ENCODE peak calls at places on chromosomes 11 and 22, in four cellular contexts. T, D, W and I are unnamed samples.

GRCh38 chr22:18091916-18092526 is 14.2 kb downstream of the PEX26 start:
- DNase-seq in T (peak), D (no peak), W (peak), I (no peak)

GRCh38 chr11:13339196-13340153 is 61.9 kb downstream of the BMAL1 start:
- DNase-seq in T (peak), D (no peak), W (no peak), I (peak)

GRCh38 chr22:20128619-20128901 is 3.0 kb upstream of the ZDHHC8 start:
- DNase-seq in T (no peak), D (no peak), W (no peak), I (no peak)

GRCh38 chr11:134361661-134362060 is 29.9 kb downstream of the GLB1L2 start:
- DNase-seq in T (no peak), D (no peak), W (no peak), I (no peak)

GRCh38 chr22:41256254-41256897 is 15.6 kb upstream of the CHADL start:
- DNase-seq in T (peak), D (no peak), W (no peak), I (no peak)

GRCh38 chr11:72634472-72635095 is 39.6 kb downstream of the PDE2A start:
- DNase-seq in T (no peak), D (no peak), W (no peak), I (no peak)

GRCh38 chr11:102345923-102346322 is 1.1 kb upstream of the BIRC2 start:
- DNase-seq in T (peak), D (no peak), W (peak), I (no peak)

GRCh38 chr11:130209128-130209932 is 49.7 kb downstream of the ST14 start:
- DNase-seq in T (no peak), D (no peak), W (no peak), I (no peak)

GRCh38 chr22:22318723-22319465 is 74.3 kb downstream of the VPREB1 start:
- DNase-seq in T (no peak), D (peak), W (no peak), I (no peak)

GRCh38 chr11:66324626-66325025 is 7.8 kb upstream of the CD248 start:
- DNase-seq in T (no peak), D (no peak), W (no peak), I (no peak)

GRCh38 chr11:15714641-15715399 is 600.1 kb downstream of the INSC start:
- DNase-seq in T (no peak), D (no peak), W (no peak), I (no peak)

GRCh38 chr11:18239655-18240054 is 3.1 kb upstream of the SAA4 start:
- DNase-seq in T (no peak), D (no peak), W (peak), I (no peak)

GRCh38 chr11:68564261-68564660 is 103.7 kb downstream of the PPP6R3 start:
- DNase-seq in T (no peak), D (no peak), W (no peak), I (no peak)

GRCh38 chr22:30327864-30328345 is 1.2 kb upstream of the TBC1D10A start:
- DNase-seq in T (peak), D (peak), W (peak), I (no peak)

GRCh38 chr11:44950625-44951472 is at the start of gene TP53I11:
- DNase-seq in T (peak), D (peak), W (no peak), I (peak)

GRCh38 chr11:37509471-37509870 is 911.4 kb upstream of the RAG2 start:
- DNase-seq in T (no peak), D (no peak), W (no peak), I (no peak)

DNA sequence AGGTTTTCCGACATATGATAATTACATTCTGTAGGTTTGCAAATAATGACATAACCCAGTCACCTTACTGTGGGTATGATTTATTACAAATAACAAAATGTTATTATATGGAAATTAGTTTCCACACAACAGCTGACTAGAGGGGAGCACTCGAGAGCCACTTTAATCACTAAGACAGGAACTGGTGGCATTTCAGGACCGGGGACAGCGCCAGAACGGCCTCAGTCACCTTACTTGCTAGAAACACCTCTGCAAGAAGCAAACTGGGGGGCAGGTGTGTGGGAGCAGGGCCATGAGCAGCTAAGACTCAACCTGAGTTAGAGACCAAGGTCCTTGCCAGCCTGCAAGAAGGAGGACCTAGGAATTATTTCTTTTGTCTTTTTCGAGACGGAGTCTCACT is 199.9 kb downstream of the DSCAML1 start:
- DNase-seq in T (peak), D (peak), W (peak), I (peak)
- TF ChIP-seq MYC in T (no peak), D (no peak), W (no peak), I (no peak)

GRCh38 chr11:2375964-2376551 is 1.1 kb upstream of the CD81 start:
- DNase-seq in T (no peak), D (no peak), W (no peak), I (no peak)

GRCh38 chr11:2376751-2377451 is at the start of gene CD81:
- DNase-seq in T (peak), D (peak), W (no peak), I (peak)

GRCh38 chr11:2374456-2375201 is 2.5 kb upstream of the CD81 start:
- DNase-seq in T (no peak), D (no peak), W (no peak), I (no peak)

GRCh38 chr11:2377511-2378443 is 667 bp downstream of the CD81 start:
- DNase-seq in T (peak), D (peak), W (no peak), I (peak)

GRCh38 chr11:2375341-2375853 is 1.7 kb upstream of the CD81 start:
- DNase-seq in T (no peak), D (no peak), W (peak), I (no peak)
- TF ChIP-seq POLR2A in T (no peak), D (no peak), W (no peak), I (no peak)

GRCh38 chr11:34345991-34346480 is 11.8 kb downstream of the ABTB2 start:
- DNase-seq in T (no peak), D (no peak), W (no peak), I (no peak)

GRCh38 chr11:34344410-34345011 is 13.3 kb downstream of the ABTB2 start:
- DNase-seq in T (no peak), D (no peak), W (no peak), I (no peak)

GRCh38 chr11:34343686-34344085 is 14.1 kb downstream of the ABTB2 start:
- DNase-seq in T (no peak), D (no peak), W (no peak), I (no peak)

GRCh38 chr11:34346551-34346950 is 11.3 kb downstream of the ABTB2 start:
- DNase-seq in T (peak), D (no peak), W (no peak), I (no peak)

DNA sequence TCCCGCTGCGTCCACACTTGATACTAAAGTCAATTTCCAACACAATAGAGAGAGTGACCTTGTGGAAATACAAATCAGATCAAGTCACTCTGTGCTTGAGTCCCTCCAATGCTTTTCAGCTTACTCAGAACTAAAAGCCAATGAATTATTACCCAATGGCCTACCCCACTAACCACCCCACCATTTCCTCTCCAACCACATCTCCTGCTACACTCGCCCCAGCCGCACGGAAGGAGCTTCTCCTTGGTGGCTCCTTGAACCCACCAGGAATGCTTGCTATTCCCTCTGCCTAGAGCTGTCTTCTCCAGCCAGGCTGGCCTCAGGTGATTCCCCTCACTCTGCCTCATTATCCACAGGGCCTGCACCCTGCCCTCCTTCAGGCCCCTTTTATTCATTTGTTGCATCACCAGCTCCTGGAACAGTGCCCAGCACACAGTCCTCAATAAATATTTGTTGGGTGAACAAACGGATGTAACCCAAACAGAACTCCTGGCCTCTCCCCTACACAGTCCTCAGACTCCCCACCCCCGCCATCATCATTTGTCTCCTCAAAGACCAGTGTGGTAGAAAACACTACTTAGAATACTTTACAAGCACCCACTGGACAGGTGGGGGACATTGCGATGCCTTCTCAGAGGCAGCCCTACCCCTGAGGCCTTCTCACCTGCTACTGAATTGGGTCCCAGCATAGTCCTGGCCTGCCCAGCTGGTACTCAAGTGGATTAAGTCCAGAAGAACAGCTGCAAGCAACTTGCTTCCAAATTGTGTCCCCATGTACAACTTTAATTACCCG is 12.6 kb downstream of the ABTB2 start:
- DNase-seq in T (peak), D (no peak), W (peak), I (peak)
- H3K4me3 ChIP-seq in T (peak), D (no peak), W (no peak), I (no peak)

DNA sequence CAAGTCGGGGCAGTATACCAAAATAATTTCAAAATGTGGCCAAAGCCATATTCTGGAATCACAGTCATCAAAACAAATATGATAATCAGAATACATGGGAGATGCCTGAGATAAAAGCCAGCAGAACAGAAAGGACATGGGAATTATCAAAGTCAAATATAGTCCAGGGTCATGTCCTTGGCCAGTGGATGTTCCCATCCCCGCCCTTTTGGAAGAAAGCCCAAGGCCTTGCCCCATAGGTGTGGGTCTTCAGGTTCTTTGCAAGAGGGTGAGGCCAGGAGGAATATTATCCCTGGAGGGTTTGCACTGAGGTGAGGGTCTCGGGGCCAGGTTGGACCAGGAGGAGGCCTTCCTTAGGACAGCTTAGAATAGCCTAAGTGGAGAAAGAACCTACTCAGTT is 53.6 kb upstream of the CSNK2A3 start:
- DNase-seq in T (no peak), D (no peak), W (no peak), I (no peak)
- TF ChIP-seq MYC in T (no peak), D (no peak), W (no peak), I (no peak)

GRCh38 chr11:95230054-95231034 is 658 bp downstream of the SESN3 start:
- DNase-seq in T (no peak), D (peak), W (no peak), I (peak)
- TF ChIP-seq POLR2A in T (no peak), D (no peak), W (no peak), I (no peak)

GRCh38 chr11:120196857-120197253 is 14.0 kb upstream of the OAF start:
- DNase-seq in T (no peak), D (no peak), W (no peak), I (no peak)

GRCh38 chr11:120198403-120198786 is 12.4 kb upstream of the OAF start:
- DNase-seq in T (no peak), D (no peak), W (no peak), I (no peak)

GRCh38 chr11:120198787-120199469 is 11.9 kb upstream of the OAF start:
- DNase-seq in T (no peak), D (no peak), W (peak), I (no peak)

GRCh38 chr11:120197977-120198376 is 12.9 kb upstream of the OAF start:
- DNase-seq in T (no peak), D (no peak), W (peak), I (no peak)

DNA sequence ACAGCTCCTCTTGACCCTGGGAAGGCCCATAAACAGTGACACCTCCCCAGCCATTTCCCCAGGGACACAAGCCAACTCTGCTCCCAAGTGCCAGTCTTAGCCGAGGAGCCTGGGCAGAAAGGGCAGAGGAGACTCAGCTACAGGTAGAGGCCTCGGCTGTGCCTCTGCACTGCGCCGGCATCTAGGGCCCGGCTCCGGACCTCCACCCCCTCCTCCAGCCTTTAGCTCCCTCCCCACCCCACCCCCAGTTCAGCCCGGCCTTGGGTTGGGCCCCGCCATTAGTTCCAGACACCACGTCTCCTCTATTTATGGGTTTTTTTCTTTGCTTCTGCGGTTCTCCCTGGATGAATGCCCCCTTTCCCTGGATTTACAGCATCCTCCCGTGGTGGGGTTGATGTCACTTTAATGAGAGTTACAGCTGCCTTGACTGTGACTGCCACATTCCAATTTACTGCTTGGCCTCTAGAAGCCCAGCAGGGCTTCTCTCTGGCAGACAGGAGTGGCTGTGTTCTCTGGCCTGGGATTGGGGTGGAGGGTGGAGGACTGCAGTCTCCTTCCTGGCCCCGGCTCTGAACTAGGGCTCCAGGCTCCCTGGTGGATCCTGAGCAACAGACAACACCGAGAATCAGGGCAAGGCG is 13.5 kb upstream of the OAF start:
- DNase-seq in T (no peak), D (no peak), W (peak), I (no peak)
- H3K4me3 ChIP-seq in T (no peak), D (no peak), W (peak), I (no peak)

GRCh38 chr11:7525424-7525823 is 11.6 kb downstream of the PPFIBP2 start:
- DNase-seq in T (no peak), D (no peak), W (peak), I (no peak)

GRCh38 chr11:7531011-7531410 is 17.2 kb downstream of the PPFIBP2 start:
- DNase-seq in T (no peak), D (no peak), W (no peak), I (no peak)

GRCh38 chr11:7530013-7530412 is 16.2 kb downstream of the PPFIBP2 start:
- DNase-seq in T (no peak), D (no peak), W (no peak), I (no peak)

GRCh38 chr11:7527029-7527428 is 13.2 kb downstream of the PPFIBP2 start:
- DNase-seq in T (no peak), D (no peak), W (no peak), I (no peak)

GRCh38 chr11:7528514-7529049 is 14.8 kb downstream of the PPFIBP2 start:
- DNase-seq in T (no peak), D (no peak), W (no peak), I (no peak)
- TF ChIP-seq MYC in T (no peak), D (no peak), W (no peak), I (no peak)

GRCh38 chr11:798093-798713 is at the start of gene SLC25A22:
- DNase-seq in T (peak), D (peak), W (peak), I (peak)
- TF ChIP-seq POLR2A in T (peak), D (no peak), W (no peak), I (no peak)

DNA sequence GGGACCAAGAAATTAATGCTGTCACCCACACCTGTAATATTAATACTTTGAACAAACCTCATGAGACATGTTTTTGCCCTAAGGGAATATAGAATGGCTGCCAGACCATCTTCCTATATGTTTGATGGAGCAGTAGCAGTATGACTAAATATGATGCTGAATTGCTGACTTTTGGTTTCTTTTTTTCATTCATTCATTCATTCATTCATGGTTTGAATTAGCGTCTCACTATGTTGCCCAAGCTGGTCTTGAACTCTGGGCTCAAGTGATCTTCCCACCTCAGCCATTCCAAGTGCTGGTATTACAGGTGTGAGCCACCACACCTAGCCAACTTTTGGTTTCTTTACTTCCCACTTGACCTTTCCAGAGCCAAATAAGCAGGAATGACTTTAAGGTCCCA is 7.8 kb downstream of the CCDC117 start:
- DNase-seq in T (no peak), D (no peak), W (no peak), I (no peak)
- H3K4me3 ChIP-seq in T (no peak), D (no peak), W (no peak), I (no peak)

DNA sequence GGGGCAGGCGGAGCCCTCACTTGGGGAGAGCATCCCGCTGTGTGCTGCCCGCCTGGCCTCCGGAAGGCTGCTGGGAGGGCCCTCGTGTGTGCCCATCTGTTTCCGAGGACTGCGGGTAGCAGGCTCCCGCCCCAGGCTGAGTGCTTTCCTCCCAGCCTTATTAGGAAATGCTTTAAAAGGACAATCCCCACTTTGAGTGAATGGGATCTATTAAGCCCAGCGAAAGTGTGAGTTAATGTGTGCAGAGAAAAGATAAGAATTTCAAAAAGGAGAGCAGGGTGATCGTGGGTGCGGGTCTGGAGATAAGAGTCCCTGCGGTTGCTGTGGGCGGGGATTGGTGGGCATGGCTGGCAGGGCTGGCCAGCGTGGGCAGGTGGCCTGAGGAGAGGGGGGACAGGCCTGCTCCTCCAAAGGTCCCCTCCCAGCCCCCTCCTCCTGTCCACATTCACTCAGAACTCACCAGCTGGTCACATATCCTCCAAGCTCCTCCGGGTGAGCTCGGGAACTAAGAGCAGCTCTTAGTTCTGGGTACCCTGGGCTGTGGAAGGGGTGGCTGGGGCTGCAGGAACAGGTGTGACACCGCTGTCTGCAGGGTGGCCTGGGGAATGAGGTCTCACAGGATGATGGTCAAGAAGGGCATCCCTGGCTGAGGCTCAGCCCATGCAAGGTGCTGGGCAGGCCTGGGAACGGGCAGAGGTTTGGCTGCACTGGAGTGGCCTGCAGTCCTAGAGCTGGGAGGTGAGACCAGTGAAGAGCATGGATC is 1260.3 kb downstream of the BRD1 start:
- DNase-seq in T (no peak), D (no peak), W (no peak), I (peak)
- TF ChIP-seq MYC in T (no peak), D (no peak), W (no peak), I (no peak)